ENCODE peak calls at places on chromosome 16, in four cellular contexts. A, I, S and J are unnamed samples.

GRCh38 chr16:9090101-9090959 is 1.1 kb upstream of the HAPSTR1 start:
- DNase-seq in A (no peak), I (peak), S (no peak), J (no peak)

GRCh38 chr16:2698996-2699750 is 16.9 kb downstream of the KCTD5 start:
- DNase-seq in A (no peak), I (no peak), S (no peak), J (no peak)

GRCh38 chr16:15899538-15900100 is 11.2 kb upstream of the CEP20 start:
- DNase-seq in A (peak), I (peak), S (peak), J (peak)

GRCh38 chr16:54066451-54067056 is 220.0 kb downstream of the IRX3 start:
- DNase-seq in A (peak), I (no peak), S (no peak), J (no peak)

GRCh38 chr16:12435730-12436129 is 368.0 kb downstream of the CPPED1 start:
- DNase-seq in A (no peak), I (no peak), S (no peak), J (no peak)

GRCh38 chr16:61885343-61885742 is 150.9 kb downstream of the CDH8 start:
- DNase-seq in A (no peak), I (no peak), S (no peak), J (no peak)

GRCh38 chr16:3062553-3062952 is 2.9 kb upstream of the IL32 start:
- DNase-seq in A (no peak), I (no peak), S (no peak), J (no peak)

GRCh38 chr16:85871756-85872155 is 27.2 kb upstream of the IRF8 start:
- DNase-seq in A (no peak), I (no peak), S (no peak), J (no peak)

GRCh38 chr16:84616515-84616914 is 1.4 kb downstream of the COTL1 start:
- DNase-seq in A (no peak), I (peak), S (no peak), J (no peak)

GRCh38 chr16:83973077-83973476 is 5.0 kb downstream of the NECAB2 start:
- DNase-seq in A (no peak), I (no peak), S (no peak), J (no peak)

GRCh38 chr16:60815865-60816264 is 1220.4 kb downstream of the CDH8 start:
- DNase-seq in A (no peak), I (no peak), S (peak), J (no peak)

GRCh38 chr16:642189-643049 is 791 bp downstream of the MCRIP2 start:
- DNase-seq in A (no peak), I (peak), S (no peak), J (no peak)

GRCh38 chr16:31427441-31428276 is 501 bp downstream of the COX6A2 start:
- DNase-seq in A (no peak), I (no peak), S (peak), J (no peak)

GRCh38 chr16:9115277-9115676 is 23.8 kb downstream of the HAPSTR1 start:
- DNase-seq in A (peak), I (no peak), S (no peak), J (no peak)

GRCh38 chr16:24430937-24431760 is 108.2 kb upstream of the RBBP6 start:
- DNase-seq in A (no peak), I (peak), S (no peak), J (no peak)

GRCh38 chr16:70808371-70808770 is 7.4 kb upstream of the VAC14 start:
- DNase-seq in A (no peak), I (no peak), S (no peak), J (no peak)

GRCh38 chr16:69100046-69100765 is 5.2 kb upstream of the HAS3 start:
- DNase-seq in A (no peak), I (no peak), S (no peak), J (no peak)

GRCh38 chr16:53056528-53056881 is 1.7 kb downstream of the CHD9 start:
- DNase-seq in A (peak), I (no peak), S (peak), J (peak)

GRCh38 chr16:28012031-28012445 is 51.5 kb downstream of the GSG1L start:
- DNase-seq in A (peak), I (no peak), S (no peak), J (no peak)

GRCh38 chr16:75376475-75376907 is 56.8 kb downstream of the CFDP1 start:
- DNase-seq in A (no peak), I (no peak), S (no peak), J (no peak)

GRCh38 chr16:30946671-30947532 is 2.0 kb upstream of the ORAI3 start:
- DNase-seq in A (no peak), I (no peak), S (no peak), J (no peak)

DNA sequence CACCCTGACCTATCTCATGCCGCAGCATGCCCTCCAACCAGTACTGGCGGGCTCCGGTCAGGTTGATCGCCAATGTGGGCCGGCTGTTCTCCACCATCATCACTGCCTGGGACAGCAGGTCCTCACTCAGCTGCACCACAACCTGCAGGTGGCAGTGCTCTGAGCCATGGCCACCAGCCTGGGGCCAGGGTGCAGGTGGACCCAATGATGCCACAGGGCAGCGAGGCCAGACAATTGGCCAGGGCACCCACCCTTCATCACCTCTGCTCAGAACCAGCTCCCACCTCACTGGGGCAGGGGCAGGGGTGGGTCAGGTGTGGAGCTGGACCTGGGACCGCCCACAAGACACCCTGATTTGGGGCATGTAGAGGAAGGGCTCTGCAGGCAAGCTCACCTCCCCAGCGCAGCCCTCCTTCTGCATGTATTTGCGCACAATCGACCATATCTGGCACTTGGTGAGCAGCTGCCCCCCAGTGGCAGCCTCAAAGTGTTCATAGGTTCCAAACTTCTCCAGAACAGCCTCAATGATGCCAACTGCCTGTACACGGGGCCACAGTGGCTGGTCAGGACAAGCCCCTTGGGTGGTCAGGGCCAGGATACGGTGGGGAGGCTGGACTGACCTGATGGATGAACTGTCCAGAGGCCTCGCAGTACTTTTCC is 4.2 kb downstream of the MATCAP1 start:
- DNase-seq in A (no peak), I (peak), S (no peak), J (no peak)
- TF ChIP-seq CTCF in A (peak), I (no peak), S (peak), J (peak)

DNA sequence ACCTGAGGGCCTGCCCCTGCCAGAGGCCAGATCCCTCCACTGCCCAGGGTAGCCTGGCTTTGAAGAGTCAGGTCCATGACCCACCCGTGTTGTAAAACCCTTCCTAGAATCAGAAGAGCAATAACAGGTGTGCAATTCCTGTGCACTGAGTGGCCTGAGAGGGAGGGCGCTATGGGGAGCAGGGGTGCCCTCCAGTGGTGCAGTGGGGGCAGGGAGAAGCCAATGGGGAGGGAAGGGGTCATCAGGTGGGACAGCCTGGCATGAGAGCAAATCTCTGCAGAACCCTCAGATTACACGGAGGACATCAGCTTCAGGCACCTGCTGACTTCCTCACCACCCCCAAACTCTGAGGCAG is 72.9 kb upstream of the ZNF469 start:
- DNase-seq in A (no peak), I (no peak), S (no peak), J (no peak)
- TF ChIP-seq CTCF in A (no peak), I (no peak), S (no peak), J (peak)

DNA sequence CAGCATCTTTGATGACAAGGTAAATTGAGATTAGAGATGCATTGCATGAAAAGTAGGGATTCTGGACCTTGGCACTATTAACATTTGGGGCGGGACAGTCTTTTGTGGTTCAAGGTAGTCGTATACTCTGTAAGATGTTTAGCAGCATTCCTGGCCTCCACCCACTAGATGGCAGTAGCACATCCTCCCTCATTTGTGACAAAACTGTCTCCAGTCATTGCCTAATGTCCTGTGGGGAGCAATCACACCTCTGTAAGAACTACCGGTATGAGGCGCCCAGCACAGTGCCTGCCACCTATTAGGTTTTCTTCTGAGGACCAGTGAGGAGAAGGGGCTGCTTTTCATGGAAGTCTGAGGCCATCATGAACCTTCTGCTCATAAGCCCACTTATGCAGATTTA is 180.8 kb downstream of the RBFOX1 start:
- DNase-seq in A (no peak), I (peak), S (no peak), J (no peak)
- TF ChIP-seq CTCF in A (no peak), I (no peak), S (no peak), J (peak)

GRCh38 chr16:50667497-50668367 is 13.4 kb downstream of the SNX20 start:
- DNase-seq in A (no peak), I (peak), S (no peak), J (no peak)
- TF ChIP-seq CTCF in A (no peak), I (peak), S (no peak), J (peak)

GRCh38 chr16:74226361-74226979 is 70.1 kb upstream of the PSMD7 start:
- DNase-seq in A (peak), I (no peak), S (peak), J (peak)
- TF ChIP-seq CTCF in A (peak), I (peak), S (peak), J (peak)

GRCh38 chr16:29308644-29309546 is 97.6 kb downstream of the NPIPB11 start:
- DNase-seq in A (no peak), I (no peak), S (no peak), J (no peak)

GRCh38 chr16:29312835-29313558 is 93.5 kb downstream of the NPIPB11 start:
- DNase-seq in A (no peak), I (no peak), S (no peak), J (no peak)

GRCh38 chr16:29313559-29313887 is 93.0 kb downstream of the NPIPB11 start:
- DNase-seq in A (no peak), I (no peak), S (no peak), J (no peak)

GRCh38 chr16:29311636-29312344 is 94.7 kb downstream of the NPIPB11 start:
- DNase-seq in A (no peak), I (no peak), S (no peak), J (no peak)

GRCh38 chr16:29310852-29311314 is 95.6 kb downstream of the NPIPB11 start:
- DNase-seq in A (no peak), I (no peak), S (peak), J (no peak)
- TF ChIP-seq CTCF in A (no peak), I (no peak), S (peak), J (no peak)

GRCh38 chr16:88645455-88645854 is 5.4 kb downstream of the CYBA start:
- DNase-seq in A (no peak), I (no peak), S (no peak), J (no peak)

GRCh38 chr16:88640520-88641247 is 2.3 kb downstream of the IL17C start:
- DNase-seq in A (no peak), I (no peak), S (no peak), J (no peak)

GRCh38 chr16:88643546-88643932 is 5.2 kb downstream of the IL17C start:
- DNase-seq in A (no peak), I (no peak), S (no peak), J (no peak)

GRCh38 chr16:88645941-88646340 is 4.9 kb downstream of the CYBA start:
- DNase-seq in A (no peak), I (no peak), S (no peak), J (no peak)

GRCh38 chr16:88642881-88643545 is 4.6 kb downstream of the IL17C start:
- DNase-seq in A (no peak), I (no peak), S (no peak), J (no peak)
- TF ChIP-seq CTCF in A (no peak), I (no peak), S (no peak), J (no peak)

GRCh38 chr16:29819506-29819905 is 756 bp upstream of the MVP start:
- DNase-seq in A (no peak), I (no peak), S (no peak), J (no peak)
- TF ChIP-seq CTCF in A (no peak), I (no peak), S (no peak), J (peak)